ENCODE peak calls at places on chromosomes 7 and 10, in ten cellular contexts. P, B, I, A, G, H, X, F, E and M are unnamed samples.

GRCh38 chr7:11182736-11183135 is 209.1 kb downstream of the PHF14 start:
- DNase-seq in P (no peak), B (no peak), I (no peak), A (peak; percentile 63), G (no peak), H (peak; percentile 76), X (no peak), F (no peak), E (peak; percentile 70), M (no peak)

GRCh38 chr10:43305881-43306280 is 39.0 kb upstream of the RASGEF1A start:
- DNase-seq in P (no peak), B (no peak), I (peak; percentile 24), A (peak; percentile 30), G (no peak), H (no peak), X (no peak), F (no peak), E (no peak), M (no peak)

GRCh38 chr7:155269766-155270585 is 27.7 kb upstream of the INSIG1 start:
- DNase-seq in P (no peak), B (no peak), I (no peak), A (no peak), G (no peak), H (no peak), X (no peak), F (no peak), E (no peak), M (peak; percentile 13)

GRCh38 chr7:119123326-119123725 is 898.8 kb downstream of the ANKRD7 start:
- DNase-seq in P (no peak), B (no peak), I (no peak), A (no peak), G (no peak), H (no peak), X (no peak), F (no peak), E (no peak), M (no peak)

GRCh38 chr10:78832281-78832680 is 236.5 kb upstream of the ZMIZ1 start:
- DNase-seq in P (no peak), B (no peak), I (no peak), A (no peak), G (no peak), H (no peak), X (no peak), F (no peak), E (no peak), M (no peak)

GRCh38 chr7:24827589-24827988 is 70.3 kb upstream of the GSDME start:
- DNase-seq in P (no peak), B (peak; percentile 34), I (no peak), A (peak; percentile 87), G (no peak), H (peak; percentile 86), X (no peak), F (no peak), E (peak; percentile 78), M (peak; percentile 55)

GRCh38 chr7:32070406-32071360 is at the start of gene PDE1C:
- DNase-seq in P (no peak), B (no peak), I (no peak), A (peak; percentile 60), G (no peak), H (peak; percentile 62), X (peak; percentile 63), F (no peak), E (no peak), M (peak; percentile 56)

GRCh38 chr7:74283858-74284447 is 5.3 kb upstream of the CLIP2 start:
- DNase-seq in P (no peak), B (no peak), I (no peak), A (no peak), G (no peak), H (no peak), X (no peak), F (no peak), E (no peak), M (no peak)

GRCh38 chr10:132988988-132989387 is 46.6 kb upstream of the CFAP46 start:
- DNase-seq in P (no peak), B (no peak), I (no peak), A (no peak), G (no peak), H (no peak), X (no peak), F (no peak), E (no peak), M (no peak)

GRCh38 chr10:113341138-113341537 is 211.7 kb upstream of the HABP2 start:
- DNase-seq in P (no peak), B (no peak), I (no peak), A (no peak), G (peak; percentile 29), H (no peak), X (no peak), F (no peak), E (no peak), M (no peak)

GRCh38 chr7:134828361-134828760 is 48.9 kb downstream of the CALD1 start:
- DNase-seq in P (no peak), B (no peak), I (no peak), A (peak; percentile 50), G (no peak), H (peak; percentile 55), X (no peak), F (no peak), E (peak; percentile 43), M (no peak)

DNA sequence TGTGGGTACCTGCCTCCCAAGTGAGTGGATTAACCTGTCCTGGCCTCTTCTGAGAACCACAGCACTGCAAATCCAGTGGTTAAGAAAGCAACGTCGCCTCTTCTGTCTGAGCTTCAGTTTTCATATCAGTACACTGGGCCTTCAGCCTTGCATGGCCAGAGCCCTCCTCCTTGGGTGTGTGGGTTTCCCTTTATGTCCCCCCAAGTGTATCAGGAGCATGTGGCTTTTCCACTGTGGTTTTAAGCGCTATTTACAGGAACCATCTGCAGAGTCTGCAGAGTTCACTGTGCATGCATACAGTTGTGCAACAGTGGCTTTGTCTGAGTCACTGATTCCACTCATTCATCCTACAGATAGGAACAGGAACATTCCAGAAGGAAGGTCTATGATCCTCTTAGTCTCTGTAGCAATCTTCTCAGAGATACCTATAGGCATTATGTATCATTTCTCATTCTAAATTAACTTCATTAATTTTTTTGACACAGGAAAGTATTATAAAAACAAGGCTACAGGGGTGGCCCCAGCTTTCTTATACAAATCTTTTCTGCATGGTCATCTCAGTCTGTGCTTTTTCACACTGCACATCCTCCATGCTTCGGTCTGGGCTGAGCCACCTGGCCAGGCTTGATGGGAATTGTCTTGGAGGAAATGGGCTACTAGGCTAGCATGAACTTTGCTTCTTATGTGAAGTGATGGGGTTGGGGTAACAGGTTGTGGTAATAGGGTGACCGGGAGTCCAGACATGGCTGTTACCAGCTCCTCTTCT is 17.1 kb downstream of the MBL2 start:
- DNase-seq in P (no peak), B (peak; percentile 31), I (no peak), A (peak; percentile 77), G (no peak), H (peak; percentile 70), X (no peak), F (no peak), E (peak; percentile 68), M (no peak)
- H3K4me3 ChIP-seq in P (no peak overlapping the region), B (no peak overlapping the region), I (no peak overlapping the region), A (no peak overlapping the region), G (no peak overlapping the region), H (no peak overlapping the region), X (no peak overlapping the region), F (no peak overlapping the region), E (no peak overlapping the region), M (no peak overlapping the region)

DNA sequence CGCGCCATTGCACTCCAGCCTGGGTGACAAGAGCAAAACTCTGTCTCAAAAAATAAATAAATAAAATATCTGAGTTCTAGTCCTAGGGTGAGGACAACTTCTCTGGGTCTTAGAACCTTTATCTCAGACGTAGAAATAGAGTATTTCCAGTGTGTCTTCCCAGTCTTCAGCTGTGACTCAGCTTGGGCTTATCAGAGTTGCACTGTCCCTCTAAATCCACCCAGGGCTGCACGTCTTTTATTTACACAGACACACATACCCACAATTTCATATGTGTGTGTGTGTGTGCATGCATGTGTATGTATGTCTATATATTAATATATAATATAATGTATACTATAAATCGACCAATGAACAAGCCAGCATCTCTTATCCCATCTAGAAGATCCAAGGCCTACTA is 13.0 kb upstream of the PDIA4 start:
- DNase-seq in P (no peak), B (no peak), I (no peak), A (no peak), G (no peak), H (no peak), X (no peak), F (no peak), E (no peak), M (no peak)
- H3K4me3 ChIP-seq in P (no peak overlapping the region), B (no peak overlapping the region), I (no peak overlapping the region), A (no peak overlapping the region), G (no peak overlapping the region), H (no peak overlapping the region), X (no peak overlapping the region), F (no peak overlapping the region), E (no peak overlapping the region), M (no peak overlapping the region)

GRCh38 chr7:130937830-130938229 is 203.8 kb upstream of the KLF14 start:
- DNase-seq in P (no peak), B (no peak), I (no peak), A (no peak), G (no peak), H (no peak), X (no peak), F (no peak), E (no peak), M (no peak)

GRCh38 chr7:130940326-130940725 is 206.3 kb upstream of the KLF14 start:
- DNase-seq in P (no peak), B (no peak), I (no peak), A (no peak), G (no peak), H (no peak), X (no peak), F (no peak), E (no peak), M (no peak)

GRCh38 chr7:130938661-130939060 is 204.7 kb upstream of the KLF14 start:
- DNase-seq in P (no peak), B (no peak), I (peak; percentile 78), A (peak; percentile 67), G (no peak), H (peak; percentile 61), X (no peak), F (no peak), E (no peak), M (no peak)

GRCh38 chr7:130940907-130941306 is 206.9 kb upstream of the KLF14 start:
- DNase-seq in P (no peak), B (no peak), I (no peak), A (no peak), G (no peak), H (no peak), X (no peak), F (no peak), E (no peak), M (no peak)

GRCh38 chr7:130939285-130940095 is 205.5 kb upstream of the KLF14 start:
- DNase-seq in P (no peak), B (no peak), I (no peak), A (peak; percentile 48), G (no peak), H (peak; percentile 60), X (no peak), F (no peak), E (no peak), M (no peak)
- H3K4me3 ChIP-seq in P (no peak overlapping the region), B (no peak overlapping the region), I (peak overlapping the region; percentile 11), A (no peak overlapping the region), G (peak overlapping the region; percentile 51), H (peak overlapping the region; percentile 64), X (no peak overlapping the region), F (no peak overlapping the region), E (peak overlapping the region; percentile 84), M (peak overlapping the region; percentile 58)

GRCh38 chr7:105264707-105265106 is 124.0 kb downstream of the SRPK2 start:
- DNase-seq in P (no peak), B (no peak), I (no peak), A (no peak), G (no peak), H (no peak), X (no peak), F (no peak), E (no peak), M (no peak)
- H3K4me3 ChIP-seq in P (no peak overlapping the region), B (no peak overlapping the region), I (no peak overlapping the region), A (no peak overlapping the region), G (no peak overlapping the region), H (no peak overlapping the region), X (no peak overlapping the region), F (no peak overlapping the region), E (no peak overlapping the region), M (no peak overlapping the region)

GRCh38 chr7:148535227-148535626 is 55.3 kb upstream of the C7orf33 start:
- DNase-seq in P (no peak), B (no peak), I (no peak), A (no peak), G (no peak), H (no peak), X (no peak), F (peak; percentile 11), E (no peak), M (peak; percentile 22)
- H3K4me3 ChIP-seq in P (no peak overlapping the region), B (no peak overlapping the region), I (no peak overlapping the region), A (no peak overlapping the region), G (no peak overlapping the region), H (no peak overlapping the region), X (no peak overlapping the region), F (no peak overlapping the region), E (no peak overlapping the region), M (no peak overlapping the region)